ENCODE peak calls at places on chromosome 5, in eight cellular contexts. One of them, this sample, is unnamed.

GRCh38 chr5:56523779-56524178 is 290.6 kb upstream of the ANKRD55 start:
- DNase-seq in posterior cingulate gyrus: no peak
- DNase-seq in lung microvascular endothelial cell: peak
- DNase-seq in A549: no peak
- DNase-seq in left ventricle myocardium superior: no peak
- DNase-seq in CD8-positive, alpha-beta memory T cell: no peak
- DNase-seq in T-helper 1 cell: no peak
- DNase-seq in neuronal stem cell: no peak
- DNase-seq in this sample: no peak

GRCh38 chr5:30832519-30832918 is 361.0 kb upstream of the CDH6 start:
- DNase-seq in lung microvascular endothelial cell: no peak
- DNase-seq in left ventricle myocardium superior: no peak
- DNase-seq in posterior cingulate gyrus: no peak
- DNase-seq in neuronal stem cell: no peak
- DNase-seq in CD8-positive, alpha-beta memory T cell: no peak
- DNase-seq in T-helper 1 cell: no peak
- DNase-seq in A549: no peak
- DNase-seq in this sample: no peak

GRCh38 chr5:10689391-10690081 is 71.5 kb downstream of the DAP start:
- DNase-seq in left ventricle myocardium superior: no peak
- DNase-seq in T-helper 1 cell: no peak
- DNase-seq in CD8-positive, alpha-beta memory T cell: no peak
- DNase-seq in neuronal stem cell: peak
- DNase-seq in A549: peak
- DNase-seq in posterior cingulate gyrus: peak
- DNase-seq in lung microvascular endothelial cell: peak
- DNase-seq in this sample: no peak

GRCh38 chr5:168654225-168654624 is 75.1 kb upstream of the PANK3 start:
- DNase-seq in T-helper 1 cell: no peak
- DNase-seq in neuronal stem cell: peak
- DNase-seq in posterior cingulate gyrus: no peak
- DNase-seq in lung microvascular endothelial cell: peak
- DNase-seq in CD8-positive, alpha-beta memory T cell: no peak
- DNase-seq in left ventricle myocardium superior: peak
- DNase-seq in A549: no peak
- DNase-seq in this sample: no peak

GRCh38 chr5:110288766-110289165 is 437.7 kb downstream of the TMEM232 start:
- DNase-seq in lung microvascular endothelial cell: no peak
- DNase-seq in left ventricle myocardium superior: no peak
- DNase-seq in CD8-positive, alpha-beta memory T cell: no peak
- DNase-seq in A549: no peak
- DNase-seq in posterior cingulate gyrus: no peak
- DNase-seq in neuronal stem cell: no peak
- DNase-seq in T-helper 1 cell: no peak
- DNase-seq in this sample: no peak

GRCh38 chr5:55055183-55055582 is 31.1 kb downstream of the GZMK start:
- DNase-seq in posterior cingulate gyrus: no peak
- DNase-seq in lung microvascular endothelial cell: no peak
- DNase-seq in neuronal stem cell: no peak
- DNase-seq in left ventricle myocardium superior: no peak
- DNase-seq in A549: no peak
- DNase-seq in CD8-positive, alpha-beta memory T cell: no peak
- DNase-seq in T-helper 1 cell: no peak
- DNase-seq in this sample: no peak

GRCh38 chr5:154244476-154244875 is 53.9 kb downstream of the GALNT10 start:
- DNase-seq in lung microvascular endothelial cell: no peak
- DNase-seq in left ventricle myocardium superior: no peak
- DNase-seq in T-helper 1 cell: no peak
- DNase-seq in posterior cingulate gyrus: no peak
- DNase-seq in A549: no peak
- DNase-seq in neuronal stem cell: no peak
- DNase-seq in CD8-positive, alpha-beta memory T cell: no peak
- DNase-seq in this sample: no peak

GRCh38 chr5:96379862-96380261 is 53.2 kb downstream of the PCSK1 start:
- DNase-seq in T-helper 1 cell: no peak
- DNase-seq in lung microvascular endothelial cell: no peak
- DNase-seq in posterior cingulate gyrus: no peak
- DNase-seq in left ventricle myocardium superior: no peak
- DNase-seq in neuronal stem cell: no peak
- DNase-seq in A549: no peak
- DNase-seq in CD8-positive, alpha-beta memory T cell: no peak
- DNase-seq in this sample: no peak

GRCh38 chr5:142900926-142901325 is 130.7 kb downstream of the ARHGAP26 start:
- DNase-seq in lung microvascular endothelial cell: no peak
- DNase-seq in CD8-positive, alpha-beta memory T cell: no peak
- DNase-seq in left ventricle myocardium superior: no peak
- DNase-seq in T-helper 1 cell: no peak
- DNase-seq in A549: no peak
- DNase-seq in posterior cingulate gyrus: no peak
- DNase-seq in neuronal stem cell: no peak
- DNase-seq in this sample: no peak

GRCh38 chr5:132677191-132677590 is 3.4 kb downstream of the IL4 start:
- DNase-seq in neuronal stem cell: no peak
- DNase-seq in lung microvascular endothelial cell: no peak
- DNase-seq in left ventricle myocardium superior: no peak
- DNase-seq in A549: peak
- DNase-seq in T-helper 1 cell: no peak
- DNase-seq in posterior cingulate gyrus: no peak
- DNase-seq in CD8-positive, alpha-beta memory T cell: no peak
- DNase-seq in this sample: no peak